ENCODE peak calls at places on chromosomes 7 and 10, in ten cellular contexts. L is activated CD4-positive, CD25-positive, alpha-beta regulatory T cell; N is activated T-cell treated with anti-CD3 and anti-CD28 coated beads for 1 hour; Q is epithelial cell of esophagus; H is NCI-H1417; T is NCI-H748 treated with DMSO at 0.1 percent for 48 hours; C is stimulated activated CD8-positive, alpha-beta memory T cell treated with anti-CD3 and anti-CD28 coated beads, Interleukin-15, amount 100 ng/mL, for 24 hours; W is cortex of kidney; O is HuH-7.5; G is substantia nigra. J is an unnamed sample.

GRCh38 chr7:129390314-129390713 is 43.9 kb upstream of the STRIP2 start:
- DNase-seq in L (no peak), N (no peak), Q (no peak), H (no peak), T (no peak), C (no peak), W (no peak), O (no peak), G (no peak), J (no peak)

GRCh38 chr7:5282464-5283316 is at the start of gene SLC29A4:
- DNase-seq in L (no peak), N (no peak), Q (peak), H (peak), T (no peak), C (no peak), W (no peak), O (no peak), G (no peak), J (no peak)

GRCh38 chr10:75678527-75678926 is 247.1 kb downstream of the LRMDA start:
- DNase-seq in L (no peak), N (no peak), Q (no peak), H (no peak), T (no peak), C (no peak), W (no peak), O (no peak), G (no peak), J (no peak)

GRCh38 chr7:81150951-81151361 is 232.1 kb upstream of the SEMA3C start:
- DNase-seq in L (no peak), N (no peak), Q (peak), H (peak), T (no peak), C (no peak), W (no peak), O (no peak), G (no peak), J (no peak)

GRCh38 chr10:14661818-14662217 is 112.9 kb downstream of the FAM107B start:
- DNase-seq in L (no peak), N (no peak), Q (no peak), H (no peak), T (no peak), C (no peak), W (no peak), O (no peak), G (no peak), J (no peak)

GRCh38 chr7:1940402-1940786 is 270.3 kb downstream of the ELFN1 start:
- DNase-seq in L (peak), N (peak), Q (peak), H (no peak), T (no peak), C (peak), W (no peak), O (no peak), G (no peak), J (no peak)

GRCh38 chr10:121309164-121309563 is 289.1 kb downstream of the FGFR2 start:
- DNase-seq in L (no peak), N (no peak), Q (peak), H (no peak), T (no peak), C (no peak), W (no peak), O (no peak), G (no peak), J (no peak)

GRCh38 chr10:133394064-133394663 is at the start of gene MTG1:
- DNase-seq in L (peak), N (no peak), Q (peak), H (peak), T (peak), C (peak), W (peak), O (peak), G (peak), J (peak)

GRCh38 chr7:31487071-31487470 is 26.8 kb upstream of the ITPRID1 start:
- DNase-seq in L (no peak), N (no peak), Q (no peak), H (no peak), T (no peak), C (no peak), W (no peak), O (no peak), G (no peak), J (no peak)

GRCh38 chr7:107463139-107464078 is 6.4 kb upstream of the GPR22 start:
- DNase-seq in L (no peak), N (peak), Q (peak), H (peak), T (peak), C (no peak), W (no peak), O (peak), G (no peak), J (peak)

GRCh38 chr7:51869452-51869851 is 552.8 kb upstream of the COBL start:
- DNase-seq in L (no peak), N (no peak), Q (no peak), H (no peak), T (no peak), C (no peak), W (no peak), O (no peak), G (no peak), J (no peak)

GRCh38 chr10:136465-136762 is 1.2 kb downstream of the ZMYND11 start:
- DNase-seq in L (no peak), N (no peak), Q (no peak), H (no peak), T (no peak), C (no peak), W (no peak), O (no peak), G (no peak), J (no peak)

GRCh38 chr10:12503311-12503710 is 154.0 kb downstream of the CAMK1D start:
- DNase-seq in L (no peak), N (no peak), Q (peak), H (peak), T (peak), C (no peak), W (no peak), O (no peak), G (no peak), J (no peak)

GRCh38 chr10:33955676-33956075 is 621.2 kb upstream of the NRP1 start:
- DNase-seq in L (no peak), N (no peak), Q (no peak), H (no peak), T (no peak), C (no peak), W (no peak), O (no peak), G (no peak), J (no peak)

GRCh38 chr7:85103962-85104361 is 82.9 kb downstream of the SEMA3D start:
- DNase-seq in L (no peak), N (no peak), Q (peak), H (no peak), T (no peak), C (no peak), W (no peak), O (no peak), G (no peak), J (no peak)

GRCh38 chr7:50554431-50554830 is 10.8 kb downstream of the DDC start:
- DNase-seq in L (no peak), N (no peak), Q (no peak), H (peak), T (no peak), C (no peak), W (no peak), O (no peak), G (no peak), J (no peak)

GRCh38 chr7:18753972-18754610 is 258.5 kb downstream of the HDAC9 start:
- DNase-seq in L (no peak), N (no peak), Q (no peak), H (no peak), T (no peak), C (no peak), W (no peak), O (no peak), G (no peak), J (no peak)

GRCh38 chr7:126656165-126656564 is 596.6 kb downstream of the GRM8 start:
- DNase-seq in L (no peak), N (no peak), Q (no peak), H (no peak), T (no peak), C (no peak), W (no peak), O (no peak), G (no peak), J (no peak)